ENCODE peak calls at places on chromosomes 4 and X, in eight cellular contexts. V is spleen, O is suprapubic skin, H is ovary, U is HCT116, W is A549, Q is adrenal gland, J is uterus. Z is an unnamed sample.

GRCh38 chr4:143358923-143359694 is 22.4 kb downstream of the GAB1 start:
- DNase-seq in V (peak; percentile 84), O (no peak), H (no peak), U (no peak), W (peak; percentile 12), Q (no peak), J (no peak), Z (peak; percentile 37)

GRCh38 chr4:159764343-159764952 is 661.6 kb downstream of the RAPGEF2 start:
- DNase-seq in V (no peak), O (no peak), H (no peak), U (peak; percentile 62), W (peak; percentile 61), Q (peak; percentile 27), J (no peak), Z (no peak)

GRCh38 chr4:44425614-44426208 is 22.9 kb downstream of the KCTD8 start:
- DNase-seq in V (no peak), O (no peak), H (no peak), U (no peak), W (peak; percentile 21), Q (peak; percentile 31), J (no peak), Z (no peak)

GRCh38 chr4:140937866-140938265 is 181.7 kb upstream of the TBC1D9 start:
- DNase-seq in V (no peak), O (no peak), H (no peak), U (no peak), W (peak; percentile 26), Q (no peak), J (no peak), Z (no peak)

GRCh38 chr4:20944961-20945360 is 244.7 kb downstream of the PACRGL start:
- DNase-seq in V (no peak), O (no peak), H (no peak), U (no peak), W (no peak), Q (no peak), J (no peak), Z (no peak)

GRCh38 chrX:101803451-101803850 is 128.4 kb downstream of the ZMAT1 start:
- DNase-seq in V (no peak), O (no peak), H (no peak), U (no peak), W (peak; percentile 3), Q (no peak), J (no peak), Z (no peak)

GRCh38 chr4:41318839-41319530 is 62.3 kb downstream of the UCHL1 start:
- DNase-seq in V (no peak), O (no peak), H (no peak), U (no peak), W (peak; percentile 80), Q (no peak), J (no peak), Z (peak; percentile 23)

GRCh38 chr4:42654606-42655005 is 2.3 kb downstream of the ATP8A1 start:
- DNase-seq in V (no peak), O (no peak), H (peak; percentile 37), U (peak; percentile 4), W (no peak), Q (peak; percentile 79), J (peak; percentile 34), Z (no peak)

GRCh38 chrX:30702736-30703135 is 49.5 kb downstream of the GK start:
- DNase-seq in V (no peak), O (no peak), H (no peak), U (no peak), W (no peak), Q (no peak), J (no peak), Z (no peak)

GRCh38 chr4:176443117-176443516 is 123.4 kb downstream of the SPCS3 start:
- DNase-seq in V (no peak), O (no peak), H (no peak), U (peak; percentile 56), W (peak; percentile 82), Q (no peak), J (no peak), Z (no peak)

GRCh38 chr4:38691251-38692008 is 27.4 kb downstream of the KLF3 start:
- DNase-seq in V (no peak), O (no peak), H (no peak), U (no peak), W (no peak), Q (no peak), J (peak; percentile 45), Z (no peak)

GRCh38 chrX:9316096-9316495 is 148.8 kb upstream of the TBL1X start:
- DNase-seq in V (no peak), O (no peak), H (no peak), U (no peak), W (no peak), Q (no peak), J (no peak), Z (no peak)

GRCh38 chr4:1409806-1410425 is 3.7 kb upstream of the NKX1-1 start:
- DNase-seq in V (no peak), O (no peak), H (no peak), U (no peak), W (no peak), Q (no peak), J (no peak), Z (no peak)

GRCh38 chrX:72309297-72310071 is 3.8 kb upstream of the CITED1 start:
- DNase-seq in V (no peak), O (no peak), H (no peak), U (no peak), W (no peak), Q (no peak), J (no peak), Z (no peak)

GRCh38 chrX:39667746-39668507 is 429.8 kb downstream of the BCOR start:
- DNase-seq in V (no peak), O (no peak), H (no peak), U (no peak), W (no peak), Q (no peak), J (no peak), Z (no peak)

GRCh38 chrX:39672405-39672804 is 425.4 kb downstream of the BCOR start:
- DNase-seq in V (no peak), O (no peak), H (no peak), U (no peak), W (no peak), Q (no peak), J (no peak), Z (no peak)

GRCh38 chrX:39667191-39667590 is 430.6 kb downstream of the BCOR start:
- DNase-seq in V (no peak), O (no peak), H (no peak), U (no peak), W (no peak), Q (no peak), J (no peak), Z (no peak)

GRCh38 chrX:39670281-39670680 is 427.5 kb downstream of the BCOR start:
- DNase-seq in V (no peak), O (no peak), H (no peak), U (no peak), W (no peak), Q (no peak), J (no peak), Z (no peak)

DNA sequence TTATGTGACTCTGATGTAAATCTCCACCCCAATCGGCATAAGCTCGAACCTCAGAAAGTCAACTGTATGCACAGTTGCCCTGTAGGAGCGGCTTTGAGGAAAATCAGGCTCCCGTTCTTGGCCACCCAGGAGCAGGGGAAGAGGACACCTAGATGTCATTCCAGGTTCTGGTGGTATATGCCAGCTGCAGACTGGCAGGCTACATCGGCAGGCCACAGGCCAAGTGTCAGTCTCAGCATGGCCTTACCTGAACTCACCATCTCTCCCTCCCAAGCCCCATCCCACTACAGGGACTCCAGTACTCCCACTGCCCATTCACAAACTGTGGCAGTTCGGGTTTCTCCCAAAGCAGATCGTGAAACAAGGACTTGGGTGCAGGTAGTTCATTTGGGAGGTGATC is 428.1 kb downstream of the BCOR start:
- DNase-seq in V (no peak), O (no peak), H (no peak), U (no peak), W (no peak), Q (no peak), J (no peak), Z (no peak)
- TF ChIP-seq POLR2A in V (no peak), O (no peak), H (no peak), U (no peak), W (no peak), Q (no peak), J (no peak), Z (no peak)

DNA sequence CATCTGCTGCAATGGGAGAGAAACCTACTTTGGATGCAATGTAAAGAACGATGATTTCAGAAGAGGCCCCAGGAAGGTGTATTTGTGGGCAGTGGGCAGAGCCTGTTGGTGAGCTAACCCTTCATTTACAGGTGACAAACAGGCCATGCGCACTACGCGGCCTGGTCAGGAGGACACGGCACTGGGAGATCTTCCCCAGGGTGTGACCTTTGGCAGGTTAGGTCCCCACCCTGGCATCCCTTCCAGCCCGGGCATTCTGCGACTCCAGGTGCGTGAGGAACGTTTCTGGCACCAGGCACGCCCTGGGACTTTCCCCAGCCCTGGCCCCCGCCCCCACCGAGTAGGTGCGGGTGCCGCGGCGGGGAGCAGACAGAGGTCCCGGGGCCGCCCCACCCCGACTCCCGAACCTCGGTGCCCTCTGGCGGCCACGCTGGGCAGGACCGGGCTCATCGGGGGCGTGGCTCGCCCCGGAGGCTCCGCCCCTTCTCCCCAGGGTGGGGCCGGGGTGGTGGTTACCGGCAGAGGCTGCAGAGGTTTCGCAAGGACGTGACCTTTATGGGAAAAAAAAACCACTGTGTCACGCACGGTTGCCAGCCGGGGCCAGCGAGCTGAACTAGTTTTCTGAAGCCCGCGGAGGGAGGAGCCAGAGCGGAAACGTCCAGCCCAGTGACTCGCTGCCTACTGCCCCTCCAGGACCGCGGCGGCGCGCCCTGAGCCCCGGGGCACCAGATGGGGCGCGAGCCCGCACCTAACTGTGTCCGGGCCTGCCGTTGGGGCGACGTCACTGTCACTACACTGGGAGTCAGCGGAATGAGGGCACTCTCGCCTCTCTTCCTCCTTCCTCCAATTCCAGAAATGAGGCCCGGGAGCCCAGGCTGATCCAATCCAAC is 5.0 kb upstream of the NYX start:
- DNase-seq in V (peak; percentile 96), O (peak; percentile 93), H (peak; percentile 86), U (peak; percentile 64), W (peak; percentile 94), Q (peak; percentile 93), J (peak; percentile 74), Z (peak; percentile 73)
- TF ChIP-seq POLR2A in V (no peak), O (peak; percentile 40), H (no peak), U (no peak), W (peak; percentile 63), Q (peak; percentile 51), J (no peak), Z (no peak)

DNA sequence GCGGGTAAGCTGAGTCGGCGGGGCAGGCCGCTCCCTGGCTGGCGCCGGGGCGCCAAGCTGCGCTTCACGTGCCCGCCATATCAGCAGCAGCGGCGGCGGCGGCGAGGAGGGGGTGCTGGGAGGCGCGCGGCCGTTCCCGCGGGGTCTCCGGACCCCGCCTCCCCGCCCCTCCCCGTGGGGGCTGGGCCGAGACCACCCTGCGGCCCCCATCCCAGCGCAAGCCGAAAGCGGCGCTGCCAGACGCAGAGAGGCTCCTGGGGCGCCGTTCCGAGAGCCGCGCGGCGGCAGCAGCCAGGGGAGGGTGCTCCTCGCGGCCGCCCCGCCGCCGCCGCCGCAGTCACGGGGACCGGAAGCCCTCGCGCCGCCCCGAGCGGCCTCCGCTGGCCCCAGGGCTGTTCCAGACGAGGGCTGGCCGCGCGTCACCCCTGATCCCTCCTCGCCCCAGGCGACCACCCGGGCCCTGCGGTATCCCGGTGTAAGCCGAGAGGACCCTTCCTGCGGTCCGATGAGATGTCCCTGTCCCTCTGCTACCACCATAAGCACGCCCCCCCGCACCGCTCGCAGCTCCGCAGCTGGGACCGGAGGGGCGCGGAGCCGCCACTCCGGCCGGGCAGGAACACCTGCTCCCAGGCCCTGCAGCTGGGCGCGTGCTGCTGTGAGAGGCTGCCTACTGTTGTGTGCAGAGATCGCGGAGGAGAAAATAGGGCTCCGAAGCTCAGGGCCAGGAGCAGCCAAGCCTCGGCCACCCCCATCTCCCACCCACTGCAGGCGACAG is 7.4 kb upstream of the BCOR start:
- DNase-seq in V (peak; percentile 91), O (no peak), H (peak; percentile 63), U (no peak), W (no peak), Q (peak; percentile 51), J (no peak), Z (no peak)
- TF ChIP-seq POLR2A in V (no peak), O (no peak), H (no peak), U (no peak), W (no peak), Q (no peak), J (no peak), Z (no peak)

GRCh38 chr4:73419106-73420038 is 15.3 kb downstream of the ALB start:
- DNase-seq in V (no peak), O (no peak), H (no peak), U (no peak), W (no peak), Q (no peak), J (no peak), Z (no peak)
- TF ChIP-seq POLR2A in V (no peak), O (no peak), H (no peak), U (no peak), W (no peak), Q (no peak), J (no peak), Z (no peak)